ENCODE peak calls at places on chromosomes 4 and X, in six cellular contexts. O, A, J, I, Q and F are unnamed samples.

GRCh38 chr4:38315296-38315695 is 348.7 kb upstream of the KLF3 start:
- DNase-seq in O (no peak), Q (no peak), I (no peak), J (no peak), A (no peak), F (no peak)

GRCh38 chr4:24743931-24744330 is 51.4 kb upstream of the SOD3 start:
- DNase-seq in Q (no peak), J (no peak), A (no peak), I (no peak), O (no peak), F (no peak)

GRCh38 chr4:161486454-161486853 is 677.3 kb downstream of the FSTL5 start:
- DNase-seq in Q (no peak), A (no peak), J (no peak), O (no peak), I (no peak), F (peak)

GRCh38 chr4:3331511-3332394 is 38.9 kb downstream of the RGS12 start:
- DNase-seq in J (no peak), A (no peak), O (no peak), Q (no peak), I (no peak), F (no peak)

GRCh38 chr4:151854731-151855130 is 93.9 kb upstream of the GATB start:
- DNase-seq in J (no peak), Q (no peak), A (no peak), O (no peak), I (no peak), F (no peak)

GRCh38 chr4:117661673-117662072 is 372.6 kb upstream of the NDST3 start:
- DNase-seq in O (no peak), I (no peak), A (no peak), J (no peak), Q (no peak), F (no peak)

GRCh38 chr4:89519771-89520170 is 212.2 kb upstream of the GPRIN3 start:
- DNase-seq in J (no peak), A (no peak), O (no peak), I (no peak), Q (no peak), F (no peak)

GRCh38 chrX:6067600-6067999 is 161.1 kb downstream of the NLGN4X start:
- DNase-seq in Q (no peak), A (no peak), J (no peak), O (no peak), I (no peak), F (no peak)

GRCh38 chr4:150569384-150569987 is 12.5 kb upstream of the MAB21L2 start:
- DNase-seq in A (no peak), O (no peak), J (peak), Q (no peak), I (no peak), F (no peak)

GRCh38 chr4:8238061-8238511 is 31.5 kb upstream of the HTRA3 start:
- DNase-seq in A (no peak), Q (no peak), O (peak), J (no peak), I (peak), F (no peak)

GRCh38 chr4:8917321-8917811 is 45.7 kb upstream of the HMX1 start:
- DNase-seq in A (peak), I (no peak), J (no peak), Q (no peak), O (no peak), F (no peak)

GRCh38 chr4:106344324-106344970 is 24.1 kb downstream of the GIMD1 start:
- DNase-seq in J (no peak), I (no peak), A (no peak), O (no peak), Q (no peak), F (no peak)

GRCh38 chrX:96929036-96929435 is 45.3 kb downstream of the RPA4 start:
- DNase-seq in A (no peak), O (no peak), J (no peak), I (no peak), Q (no peak), F (no peak)

GRCh38 chr4:182975806-182976205 is 58.6 kb upstream of the DCTD start:
- DNase-seq in Q (no peak), J (peak), A (no peak), I (no peak), O (no peak), F (no peak)